ENCODE peak calls at places on chromosomes 1 and 21, in eight cellular contexts. H is A549, P is GM23338, X is HCT116, G is K562, T is MM.1S, D is IMR-90, E is OCI-LY7. F is an unnamed sample.

GRCh38 chr1:152411144-152411543 is 2.9 kb downstream of the CRNN start:
- DNase-seq in T (no peak), H (no peak), D (no peak), G (no peak), X (no peak), P (no peak), E (no peak), F (no peak)

GRCh38 chr21:19704832-19705231 is 1293.4 kb upstream of the NCAM2 start:
- DNase-seq in H (no peak), E (no peak), T (no peak), D (no peak), G (no peak), P (no peak), X (no peak), F (no peak)

GRCh38 chr1:53361541-53361961 is 33.7 kb upstream of the LRP8 start:
- DNase-seq in H (no peak), E (no peak), X (no peak), T (no peak), P (no peak), D (no peak), G (no peak), F (no peak)

GRCh38 chr1:63949965-63950364 is 176.1 kb downstream of the ROR1 start:
- DNase-seq in E (no peak), P (no peak), G (no peak), T (no peak), H (no peak), D (no peak), X (no peak), F (no peak)

GRCh38 chr21:43734131-43734634 is 15.3 kb downstream of the PDXK start:
- DNase-seq in E (no peak), T (no peak), X (no peak), G (no peak), D (no peak), P (no peak), H (no peak), F (no peak)

GRCh38 chr1:15036101-15036500 is 117.4 kb upstream of the TMEM51 start:
- DNase-seq in G (no peak), X (no peak), E (no peak), P (no peak), D (no peak), H (no peak), T (no peak), F (no peak)

GRCh38 chr21:37398697-37399096 is 32.1 kb downstream of the DYRK1A start:
- DNase-seq in T (no peak), E (no peak), X (no peak), H (no peak), P (no peak), D (no peak), G (no peak), F (no peak)

GRCh38 chr1:30586671-30587070 is 136.7 kb downstream of the MATN1 start:
- DNase-seq in X (no peak), D (no peak), P (no peak), H (no peak), G (no peak), E (no peak), T (no peak), F (no peak)

GRCh38 chr1:67791686-67792475 is 41.4 kb downstream of the GNG12 start:
- DNase-seq in G (no peak), D (peak; percentile 93), X (no peak), T (no peak), E (no peak), P (peak; percentile 49), H (peak; percentile 62), F (peak; percentile 87)

GRCh38 chr1:176791911-176792310 is 328.9 kb downstream of the PAPPA2 start:
- DNase-seq in H (no peak), P (no peak), E (no peak), G (no peak), D (no peak), T (no peak), X (no peak), F (no peak)

GRCh38 chr1:101371259-101371658 is 134.4 kb downstream of the S1PR1 start:
- DNase-seq in T (no peak), E (no peak), H (peak; percentile 4), X (peak; percentile 27), G (peak; percentile 3), D (peak; percentile 87), P (no peak), F (peak; percentile 74)

GRCh38 chr1:31372961-31373896 is at the start of gene FABP3:
- DNase-seq in T (no peak), D (peak; percentile 51), H (no peak), X (no peak), E (no peak), G (peak; percentile 86), P (peak; percentile 97), F (peak; percentile 52)

GRCh38 chr1:221655766-221656305 is 86.1 kb downstream of the DUSP10 start:
- DNase-seq in D (no peak), E (no peak), X (no peak), T (no peak), P (no peak), G (peak; percentile 53), H (no peak), F (no peak)

GRCh38 chr1:111769517-111770146 is 13.9 kb downstream of the DDX20 start:
- DNase-seq in E (peak; percentile 80), H (peak; percentile 18), G (peak; percentile 80), T (peak; percentile 41), D (peak; percentile 78), P (peak; percentile 66), X (peak; percentile 48), F (peak; percentile 70)

GRCh38 chr1:217681806-217682205 is 50.7 kb downstream of the SPATA17 start:
- DNase-seq in T (no peak), P (no peak), G (no peak), E (no peak), D (no peak), X (no peak), H (no peak), F (no peak)

GRCh38 chr21:34204481-34205439 is 131.4 kb downstream of the MRPS6 start:
- DNase-seq in D (no peak), P (no peak), X (no peak), T (no peak), E (no peak), H (no peak), G (no peak), F (no peak)

GRCh38 chr21:17585875-17586450 is 26.7 kb downstream of the BTG3 start:
- DNase-seq in G (peak; percentile 58), E (peak; percentile 72), T (peak; percentile 62), X (peak; percentile 42), H (peak; percentile 5), D (peak; percentile 62), P (peak; percentile 61), F (peak; percentile 56)

GRCh38 chr1:37792943-37793686 is 532 bp upstream of the MANEAL start:
- DNase-seq in H (no peak), G (no peak), T (no peak), E (no peak), X (no peak), D (no peak), P (peak; percentile 25), F (no peak)

GRCh38 chr1:213135572-213135971 is 84.5 kb downstream of the RPS6KC1 start:
- DNase-seq in E (no peak), G (no peak), D (peak; percentile 50), P (no peak), H (no peak), X (no peak), T (no peak), F (peak; percentile 64)

GRCh38 chr1:117664314-117664713 is 58.5 kb downstream of the TENT5C start:
- DNase-seq in H (no peak), P (no peak), E (peak; percentile 93), G (peak; percentile 73), D (no peak), T (peak; percentile 82), X (no peak), F (no peak)

GRCh38 chr1:149936992-149937705 is 470 bp upstream of the MTMR11 start:
- DNase-seq in P (peak; percentile 54), D (peak; percentile 58), T (peak; percentile 20), X (peak; percentile 91), G (no peak), H (peak; percentile 83), E (no peak), F (peak; percentile 36)

GRCh38 chr21:45615145-45615711 is 28.3 kb upstream of the PCBP3 start:
- DNase-seq in E (peak; percentile 18), H (no peak), D (peak; percentile 31), G (peak; percentile 31), X (no peak), T (no peak), P (no peak), F (no peak)
- H3K4me1 ChIP-seq in E (peaks cover 5% of the 10 kb centered on the region), H (peaks cover 3% of the 10 kb centered on the region), D (peaks cover 13% of the 10 kb centered on the region), G (peaks cover 13% of the 10 kb centered on the region), X (no peaks in the 10 kb centered on the region), T (no peaks in the 10 kb centered on the region), P (no peaks in the 10 kb centered on the region), F (no peaks in the 10 kb centered on the region)

DNA sequence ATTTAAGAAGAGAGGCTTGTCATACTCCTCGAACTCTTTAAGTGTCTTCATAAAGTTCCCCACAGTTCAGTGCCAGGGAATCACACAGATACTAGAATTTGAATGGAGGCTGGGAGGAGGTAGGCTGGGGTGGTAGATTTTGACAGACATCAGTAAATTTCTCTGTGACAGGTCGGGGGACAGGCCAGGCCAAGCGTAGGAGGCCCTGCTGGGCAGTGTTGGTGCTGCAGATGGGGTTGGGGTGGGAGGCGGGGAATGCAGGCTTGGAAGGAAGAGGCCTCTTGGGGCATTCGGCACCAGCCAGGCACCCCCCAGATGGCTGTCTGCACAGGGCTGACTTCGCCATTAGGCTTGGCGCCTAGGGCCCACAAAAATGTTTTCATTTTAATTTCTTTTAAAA is 84.0 kb downstream of the MAN1C1 start:
- DNase-seq in E (no peak), X (no peak), P (peak; percentile 76), D (no peak), G (peak; percentile 30), H (peak; percentile 31), T (no peak), F (no peak)
- H3K4me2 ChIP-seq in E (no peak overlapping the region), X (no peak overlapping the region), P (no peak overlapping the region), D (no peak overlapping the region), G (no peak overlapping the region), H (no peak overlapping the region), T (no peak overlapping the region), F (no peak overlapping the region)

GRCh38 chr21:45838636-45839035 is 142.9 kb upstream of the COL6A1 start:
- DNase-seq in E (no peak), P (no peak), T (no peak), G (no peak), D (peak; percentile 56), X (no peak), H (no peak), F (no peak)

GRCh38 chr21:45837936-45838335 is 143.6 kb upstream of the COL6A1 start:
- DNase-seq in X (no peak), G (no peak), E (no peak), P (no peak), D (no peak), T (no peak), H (no peak), F (no peak)

GRCh38 chr21:45836268-45836655 is 145.3 kb upstream of the COL6A1 start:
- DNase-seq in E (no peak), T (no peak), P (no peak), G (no peak), H (no peak), X (no peak), D (peak; percentile 61), F (no peak)

GRCh38 chr21:45835301-45836267 is 146.0 kb upstream of the COL6A1 start:
- DNase-seq in P (no peak), D (no peak), X (no peak), E (no peak), H (no peak), T (no peak), G (no peak), F (no peak)

GRCh38 chr21:45836694-45837670 is 144.6 kb upstream of the COL6A1 start:
- DNase-seq in P (no peak), X (no peak), E (no peak), D (no peak), G (no peak), H (no peak), T (no peak), F (no peak)
- TF ChIP-seq CTCF in P (no peak), X (no peak), E (no peak), D (no peak), G (peak; percentile 42), H (no peak), T (no peak), F (no peak)

GRCh38 chr1:43042773-43043470 is 84.3 kb upstream of the SLC2A1 start:
- DNase-seq in G (no peak), P (no peak), X (no peak), E (no peak), D (no peak), H (no peak), T (no peak), F (no peak)
- H3K4me1 ChIP-seq in G (peaks cover 6% of the 10 kb centered on the region), P (no peaks in the 10 kb centered on the region), X (no peaks in the 10 kb centered on the region), E (no peaks in the 10 kb centered on the region), D (no peaks in the 10 kb centered on the region), H (peaks cover 4% of the 10 kb centered on the region), T (no peaks in the 10 kb centered on the region), F (no peaks in the 10 kb centered on the region)

F was measured in endothelial cell of umbilical vein.